ENCODE peak calls at places on chromosomes 12 and 14, in four cellular contexts. B, G, V and E are unnamed samples.
A peak's percentile ranks its signal among the peaks of the same experiment; 100 is the strongest.

GRCh38 chr12:42360747-42361403 is 34.9 kb downstream of the PPHLN1 start:
- DNase-seq in V (no peak), B (no peak), G (no peak), E (no peak)

GRCh38 chr12:25728196-25728595 is 175.1 kb upstream of the LMNTD1 start:
- DNase-seq in V (no peak), G (no peak), B (no peak), E (no peak)

GRCh38 chr12:8449293-8449944 is 6.3 kb upstream of the CLEC6A start:
- DNase-seq in G (no peak), B (no peak), V (no peak), E (no peak)

GRCh38 chr12:779745-780734 is 27.7 kb downstream of the WNK1 start:
- DNase-seq in G (no peak), B (peak; percentile 89), V (no peak), E (no peak)

GRCh38 chr14:24984846-24985589 is 64.9 kb downstream of the STXBP6 start:
- DNase-seq in V (no peak), B (no peak), G (peak; percentile 78), E (no peak)

GRCh38 chr12:71439613-71440392 is at the start of gene LGR5:
- DNase-seq in G (peak; percentile 91), V (peak; percentile 30), B (peak; percentile 16), E (no peak)

GRCh38 chr12:116609236-116609635 is 50.1 kb downstream of the MAP1LC3B2 start:
- DNase-seq in B (peak; percentile 28), G (no peak), V (no peak), E (no peak)

GRCh38 chr14:77848031-77848430 is 48.1 kb downstream of the ADCK1 start:
- DNase-seq in B (peak; percentile 83), G (no peak), V (no peak), E (no peak)

GRCh38 chr12:131869871-131870418 is 24.5 kb upstream of the ULK1 start:
- DNase-seq in B (peak; percentile 79), V (no peak), G (no peak), E (no peak)

GRCh38 chr12:124520258-124520657 is 47.2 kb downstream of the NCOR2 start:
- DNase-seq in G (peak; percentile 43), B (no peak), V (peak; percentile 81), E (no peak)